ENCODE peak calls at places on chromosomes 1 and 21, in five cellular contexts. One of them, this sample, is unnamed.
A peak's percentile ranks its signal among the peaks of the same experiment; 100 is the strongest.

GRCh38 chr1:153678519-153679336 is at the start of gene NPR1:
- DNase-seq in uterus: peak; percentile 69
- DNase-seq in CD8-positive, alpha-beta T cell: no peak
- DNase-seq in PC-3: no peak
- DNase-seq in fibroblast of lung: peak; percentile 34
- DNase-seq in this sample: peak; percentile 4

GRCh38 chr1:18360251-18360650 is 120.5 kb upstream of the KLHDC7A start:
- DNase-seq in uterus: no peak
- DNase-seq in PC-3: peak; percentile 46
- DNase-seq in CD8-positive, alpha-beta T cell: no peak
- DNase-seq in fibroblast of lung: no peak
- DNase-seq in this sample: peak; percentile 6

GRCh38 chr1:75136921-75137641 is 2.9 kb downstream of the LHX8 start:
- DNase-seq in CD8-positive, alpha-beta T cell: no peak
- DNase-seq in fibroblast of lung: no peak
- DNase-seq in uterus: no peak
- DNase-seq in PC-3: no peak
- DNase-seq in this sample: no peak

GRCh38 chr21:42209801-42210479 is 9.0 kb upstream of the ABCG1 start:
- DNase-seq in fibroblast of lung: no peak
- DNase-seq in CD8-positive, alpha-beta T cell: no peak
- DNase-seq in PC-3: peak; percentile 63
- DNase-seq in uterus: no peak
- DNase-seq in this sample: no peak

GRCh38 chr1:224542783-224543440 is 73.2 kb upstream of the CNIH3 start:
- DNase-seq in CD8-positive, alpha-beta T cell: no peak
- DNase-seq in fibroblast of lung: peak; percentile 92
- DNase-seq in PC-3: peak; percentile 99
- DNase-seq in uterus: no peak
- DNase-seq in this sample: no peak

GRCh38 chr1:205504311-205505075 is at the start of gene CDK18:
- DNase-seq in PC-3: peak; percentile 86
- DNase-seq in uterus: peak; percentile 76
- DNase-seq in fibroblast of lung: peak; percentile 23
- DNase-seq in CD8-positive, alpha-beta T cell: no peak
- DNase-seq in this sample: peak; percentile 85

GRCh38 chr1:166511754-166512153 is 327.5 kb upstream of the POGK start:
- DNase-seq in uterus: no peak
- DNase-seq in fibroblast of lung: no peak
- DNase-seq in PC-3: peak; percentile 83
- DNase-seq in CD8-positive, alpha-beta T cell: no peak
- DNase-seq in this sample: no peak

GRCh38 chr21:34668803-34669148 is at the start of gene CLIC6:
- DNase-seq in CD8-positive, alpha-beta T cell: no peak
- DNase-seq in fibroblast of lung: no peak
- DNase-seq in PC-3: no peak
- DNase-seq in uterus: no peak
- DNase-seq in this sample: no peak

GRCh38 chr1:36560621-36561364 is 78.1 kb upstream of the CSF3R start:
- DNase-seq in uterus: no peak
- DNase-seq in fibroblast of lung: no peak
- DNase-seq in CD8-positive, alpha-beta T cell: no peak
- DNase-seq in PC-3: no peak
- DNase-seq in this sample: no peak

GRCh38 chr1:41499591-41499990 is 15.1 kb upstream of the EDN2 start:
- DNase-seq in fibroblast of lung: no peak
- DNase-seq in uterus: no peak
- DNase-seq in CD8-positive, alpha-beta T cell: no peak
- DNase-seq in PC-3: no peak
- DNase-seq in this sample: no peak

GRCh38 chr1:41501581-41501980 is 17.1 kb upstream of the EDN2 start:
- DNase-seq in fibroblast of lung: no peak
- DNase-seq in CD8-positive, alpha-beta T cell: no peak
- DNase-seq in PC-3: peak; percentile 78
- DNase-seq in uterus: no peak
- DNase-seq in this sample: no peak

GRCh38 chr1:41498809-41499208 is 14.3 kb upstream of the EDN2 start:
- DNase-seq in CD8-positive, alpha-beta T cell: no peak
- DNase-seq in uterus: peak; percentile 62
- DNase-seq in fibroblast of lung: peak; percentile 77
- DNase-seq in PC-3: peak; percentile 76
- DNase-seq in this sample: no peak

GRCh38 chr1:41500781-41501518 is 16.5 kb upstream of the EDN2 start:
- DNase-seq in uterus: no peak
- DNase-seq in fibroblast of lung: no peak
- DNase-seq in PC-3: no peak
- DNase-seq in CD8-positive, alpha-beta T cell: no peak
- DNase-seq in this sample: no peak

DNA sequence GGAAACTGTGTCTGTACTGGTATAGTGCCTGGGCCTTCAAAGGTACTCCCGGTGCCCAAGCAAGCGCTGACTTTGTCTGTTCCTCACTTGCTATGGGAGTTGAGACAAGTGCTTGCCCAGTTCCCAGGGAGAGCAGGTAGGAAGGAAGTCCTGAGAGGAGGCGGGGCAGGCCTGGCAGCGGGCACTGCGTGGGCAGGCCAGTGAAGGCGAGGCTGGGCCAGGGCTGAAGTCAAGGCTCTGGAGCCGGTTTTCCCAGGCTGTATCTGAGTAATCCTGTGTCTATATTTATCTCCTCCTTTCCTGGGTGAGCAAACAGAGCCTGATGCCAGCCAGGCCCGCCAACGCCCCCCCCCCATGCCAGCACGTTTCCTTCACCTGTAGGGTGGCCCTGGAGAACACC is 15.9 kb upstream of the EDN2 start:
- DNase-seq in PC-3: peak; percentile 94
- DNase-seq in fibroblast of lung: no peak
- DNase-seq in CD8-positive, alpha-beta T cell: no peak
- DNase-seq in uterus: peak; percentile 52
- DNase-seq in this sample: no peak
- H3K27ac ChIP-seq in PC-3: peak overlapping the region; percentile 73
- H3K27ac ChIP-seq in fibroblast of lung: no peak overlapping the region
- H3K27ac ChIP-seq in CD8-positive, alpha-beta T cell: no peak overlapping the region
- H3K27ac ChIP-seq in uterus: peak overlapping the region; percentile 32
- H3K27ac ChIP-seq in this sample: no peak overlapping the region

DNA sequence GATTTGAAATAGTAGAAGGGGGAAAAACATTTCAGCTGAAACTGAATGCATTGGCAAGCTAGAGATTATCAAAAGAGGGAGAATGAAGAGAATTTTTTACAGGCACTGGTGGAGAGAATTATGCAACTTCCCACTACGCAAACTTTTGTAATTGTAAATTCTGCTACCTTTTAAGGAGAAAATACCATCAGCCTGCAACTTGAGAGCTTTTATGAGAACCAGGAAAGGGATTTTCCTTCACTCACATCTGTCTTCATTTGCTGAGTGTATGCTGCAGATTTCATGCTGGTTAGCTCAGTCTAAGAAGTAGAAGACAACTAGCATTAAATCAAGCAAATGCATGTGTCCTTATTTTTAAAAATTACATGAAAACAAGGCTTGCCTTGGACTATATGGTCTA is 43.7 kb downstream of the ADAMTS1 start:
- DNase-seq in fibroblast of lung: peak; percentile 96
- DNase-seq in uterus: peak; percentile 29
- DNase-seq in PC-3: no peak
- DNase-seq in CD8-positive, alpha-beta T cell: no peak
- DNase-seq in this sample: no peak
- H3K27ac ChIP-seq in fibroblast of lung: peak overlapping the region; percentile 48
- H3K27ac ChIP-seq in uterus: peak overlapping the region; percentile 89
- H3K27ac ChIP-seq in PC-3: no peak overlapping the region
- H3K27ac ChIP-seq in CD8-positive, alpha-beta T cell: no peak overlapping the region
- H3K27ac ChIP-seq in this sample: no peak overlapping the region

GRCh38 chr1:53328490-53329182 is 766 bp upstream of the LRP8 start:
- DNase-seq in fibroblast of lung: no peak
- DNase-seq in CD8-positive, alpha-beta T cell: no peak
- DNase-seq in uterus: no peak
- DNase-seq in PC-3: no peak
- DNase-seq in this sample: no peak

GRCh38 chr1:53326598-53327182 is 1.2 kb downstream of the LRP8 start:
- DNase-seq in PC-3: peak; percentile 73
- DNase-seq in CD8-positive, alpha-beta T cell: no peak
- DNase-seq in fibroblast of lung: no peak
- DNase-seq in uterus: no peak
- DNase-seq in this sample: no peak

GRCh38 chr1:53327183-53327941 is 508 bp downstream of the LRP8 start:
- DNase-seq in PC-3: peak; percentile 16
- DNase-seq in uterus: no peak
- DNase-seq in CD8-positive, alpha-beta T cell: peak; percentile 32
- DNase-seq in fibroblast of lung: no peak
- DNase-seq in this sample: no peak

GRCh38 chr1:53329183-53329544 is 1.3 kb upstream of the LRP8 start:
- DNase-seq in fibroblast of lung: no peak
- DNase-seq in uterus: no peak
- DNase-seq in PC-3: no peak
- DNase-seq in CD8-positive, alpha-beta T cell: no peak
- DNase-seq in this sample: no peak

GRCh38 chr1:53328009-53328489 is at the start of gene LRP8:
- DNase-seq in CD8-positive, alpha-beta T cell: peak; percentile 66
- DNase-seq in PC-3: peak; percentile 71
- DNase-seq in fibroblast of lung: peak; percentile 54
- DNase-seq in uterus: peak; percentile 52
- DNase-seq in this sample: peak; percentile 39
- H3K27ac ChIP-seq in CD8-positive, alpha-beta T cell: peak within 1 kb of the TSS; percentile 41
- H3K27ac ChIP-seq in PC-3: peak within 1 kb of the TSS; percentile 92
- H3K27ac ChIP-seq in fibroblast of lung: peak within 1 kb of the TSS; percentile 85
- H3K27ac ChIP-seq in uterus: peak within 1 kb of the TSS; percentile 54
- H3K27ac ChIP-seq in this sample: no peak within 1 kb of the TSS

GRCh38 chr21:32572574-32573420 is 12.5 kb downstream of the TCP10L start:
- DNase-seq in uterus: no peak
- DNase-seq in CD8-positive, alpha-beta T cell: no peak
- DNase-seq in PC-3: peak; percentile 10
- DNase-seq in fibroblast of lung: no peak
- DNase-seq in this sample: no peak
- H3K27ac ChIP-seq in uterus: no peak overlapping the region
- H3K27ac ChIP-seq in CD8-positive, alpha-beta T cell: no peak overlapping the region
- H3K27ac ChIP-seq in PC-3: no peak overlapping the region
- H3K27ac ChIP-seq in fibroblast of lung: no peak overlapping the region
- H3K27ac ChIP-seq in this sample: no peak overlapping the region

This sample was measured in caudate nucleus.